ENCODE peak calls at places on chromosomes 3 and 15, in ten cellular contexts. G is T-cell; C is foreskin fibroblast; Z is stimulated activated CD8-positive, alpha-beta memory T cell treated with anti-CD3 and anti-CD28 coated beads, Interleukin-15, amount 100 ng/mL, for 4 hours; M is transverse colon; A is RPMI7951; B is HFF-Myc; S is hippocampal formation; F is GM23248; O is GM04504. P is an unnamed sample.

GRCh38 chr3:32395451-32395970 is 3.9 kb downstream of the CMTM7 start:
- DNase-seq in G (no peak), M (no peak), B (no peak), C (peak; percentile 56), Z (no peak), A (no peak), O (no peak), S (no peak), F (peak; percentile 7), P (peak; percentile 55)

GRCh38 chr3:25587094-25587493 is 77.6 kb downstream of the TOP2B start:
- DNase-seq in C (no peak), O (no peak), Z (no peak), G (no peak), F (no peak), M (no peak), S (no peak), B (no peak), A (peak; percentile 61), P (no peak)

GRCh38 chr3:112381673-112382542 is 49.0 kb downstream of the CD200 start:
- DNase-seq in O (no peak), F (no peak), G (no peak), B (no peak), C (no peak), Z (no peak), M (no peak), A (no peak), S (no peak), P (no peak)

GRCh38 chr3:132730891-132731580 is 8.8 kb upstream of the NPHP3 start:
- DNase-seq in F (peak; percentile 72), O (peak; percentile 28), S (no peak), C (peak; percentile 78), A (peak; percentile 50), B (no peak), G (no peak), Z (no peak), M (no peak), P (peak; percentile 79)

GRCh38 chr3:50138266-50139230 is 16.6 kb upstream of the SEMA3F start:
- DNase-seq in C (peak; percentile 57), A (no peak), F (peak; percentile 37), M (no peak), B (no peak), G (no peak), S (no peak), Z (no peak), O (no peak), P (peak; percentile 53)

GRCh38 chr3:149271669-149272068 is 50.0 kb upstream of the CP start:
- DNase-seq in F (no peak), G (no peak), C (no peak), S (no peak), B (no peak), Z (no peak), O (no peak), M (no peak), A (peak; percentile 12), P (no peak)

GRCh38 chr3:40290396-40290795 is 19.1 kb upstream of the EIF1B start:
- DNase-seq in C (no peak), A (peak; percentile 20), B (no peak), F (no peak), Z (no peak), O (no peak), G (no peak), M (peak; percentile 22), S (no peak), P (no peak)

GRCh38 chr3:23834082-23834870 is 28.5 kb downstream of the UBE2E1 start:
- DNase-seq in M (no peak), O (no peak), C (no peak), S (no peak), B (no peak), A (no peak), G (no peak), F (peak; percentile 37), Z (no peak), P (no peak)

GRCh38 chr3:57226156-57226555 is 1.4 kb upstream of the APPL1 start:
- DNase-seq in O (no peak), A (no peak), M (no peak), G (no peak), C (no peak), S (no peak), B (no peak), Z (no peak), F (no peak), P (no peak)

GRCh38 chr15:51121118-51121517 is 26.4 kb upstream of the TNFAIP8L3 start:
- DNase-seq in S (no peak), C (peak; percentile 98), Z (no peak), O (peak; percentile 79), B (peak; percentile 75), A (peak; percentile 97), F (peak; percentile 98), M (no peak), G (no peak), P (peak; percentile 69)

GRCh38 chr3:86954226-86954625 is 36.7 kb downstream of the VGLL3 start:
- DNase-seq in O (no peak), S (no peak), Z (no peak), G (no peak), F (no peak), A (peak; percentile 87), C (peak; percentile 77), B (peak; percentile 67), M (no peak), P (peak; percentile 78)

GRCh38 chr15:67080900-67081431 is 15.6 kb downstream of the SMAD3 start:
- DNase-seq in A (peak; percentile 99), C (peak; percentile 90), O (peak; percentile 87), S (peak; percentile 42), M (no peak), Z (peak; percentile 49), B (no peak), F (peak; percentile 98), G (no peak), P (peak; percentile 76)

GRCh38 chr3:64666171-64666581 is 21.6 kb downstream of the ADAMTS9 start:
- DNase-seq in S (no peak), C (peak; percentile 61), F (peak; percentile 82), B (no peak), A (peak; percentile 13), G (no peak), M (no peak), Z (no peak), O (no peak), P (peak; percentile 53)

GRCh38 chr15:79595995-79596622 is 164.0 kb downstream of the MINAR1 start:
- DNase-seq in M (peak; percentile 47), A (peak; percentile 76), S (peak; percentile 3), C (peak; percentile 22), B (peak; percentile 72), O (peak; percentile 53), G (peak; percentile 23), F (peak; percentile 88), Z (no peak), P (peak; percentile 42)

P was measured in adipocyte.